ENCODE peak calls at places on chromosomes 16 and 17, in seven cellular contexts. V, Z, S, F, H, E and G are unnamed samples. For H3K36me3, the result is how much of the 10 kb centered on the place peaks cover.

GRCh38 chr17:6231465-6231864 is 161.3 kb downstream of the WSCD1 start:
- DNase-seq in V (no peak), Z (no peak), S (no peak), F (no peak), H (no peak), E (peak), G (peak)

GRCh38 chr17:10907370-10907769 is 69.5 kb upstream of the PIRT start:
- DNase-seq in V (no peak), Z (peak), S (no peak), F (no peak), H (no peak), E (no peak), G (no peak)

GRCh38 chr16:15610369-15610871 is 32.5 kb downstream of the MARF1 start:
- DNase-seq in V (no peak), Z (no peak), S (no peak), F (no peak), H (no peak), E (no peak), G (no peak)

GRCh38 chr17:47797797-47798196 is 23.8 kb downstream of the OSBPL7 start:
- DNase-seq in V (no peak), Z (no peak), S (no peak), F (no peak), H (no peak), E (no peak), G (no peak)

GRCh38 chr17:72517413-72518237 is 396.8 kb downstream of the SOX9 start:
- DNase-seq in V (no peak), Z (no peak), S (no peak), F (no peak), H (no peak), E (no peak), G (no peak)

GRCh38 chr16:19677403-19677802 is 40.6 kb downstream of the KNOP1 start:
- DNase-seq in V (no peak), Z (peak), S (no peak), F (no peak), H (no peak), E (no peak), G (no peak)

GRCh38 chr17:2562162-2562858 is 31.1 kb upstream of the PAFAH1B1 start:
- DNase-seq in V (no peak), Z (no peak), S (no peak), F (no peak), H (no peak), E (no peak), G (no peak)

GRCh38 chr17:9002610-9003354 is 18.5 kb upstream of the NTN1 start:
- DNase-seq in V (no peak), Z (no peak), S (no peak), F (no peak), H (no peak), E (peak), G (no peak)

GRCh38 chr17:66684256-66684655 is 150.7 kb upstream of the CACNG5 start:
- DNase-seq in V (no peak), Z (no peak), S (no peak), F (no peak), H (no peak), E (no peak), G (no peak)

GRCh38 chr16:71945616-71946015 is 50.3 kb downstream of the IST1 start:
- DNase-seq in V (no peak), Z (no peak), S (no peak), F (no peak), H (no peak), E (no peak), G (no peak)

GRCh38 chr17:79630821-79631639 is 20.2 kb upstream of the RBFOX3 start:
- DNase-seq in V (no peak), Z (peak), S (peak), F (no peak), H (no peak), E (no peak), G (no peak)

GRCh38 chr17:49582789-49583188 is 7.1 kb downstream of the NXPH3 start:
- DNase-seq in V (no peak), Z (no peak), S (no peak), F (no peak), H (no peak), E (no peak), G (peak)

GRCh38 chr17:65750678-65751077 is 189.2 kb upstream of the AXIN2 start:
- DNase-seq in V (peak), Z (peak), S (peak), F (peak), H (peak), E (no peak), G (peak)

GRCh38 chr17:31544186-31544585 is 152.7 kb downstream of the RAB11FIP4 start:
- DNase-seq in V (no peak), Z (no peak), S (no peak), F (no peak), H (no peak), E (peak), G (no peak)

GRCh38 chr16:67013823-67014640 is 14.9 kb upstream of the CBFB start:
- DNase-seq in V (peak), Z (peak), S (peak), F (peak), H (peak), E (peak), G (peak)

GRCh38 chr16:77905356-77905920 is 116.9 kb upstream of the CLEC3A start:
- DNase-seq in V (no peak), Z (no peak), S (no peak), F (no peak), H (no peak), E (no peak), G (no peak)

GRCh38 chr16:83231771-83232170 is 576.0 kb upstream of the HSBP1 start:
- DNase-seq in V (no peak), Z (no peak), S (no peak), F (no peak), H (no peak), E (no peak), G (no peak)

GRCh38 chr17:64920026-64920418 is 744 bp upstream of the LRRC37A3 start:
- DNase-seq in V (peak), Z (no peak), S (peak), F (peak), H (no peak), E (peak), G (no peak)

GRCh38 chr17:30947796-30948195 is 23.0 kb upstream of the RNF135 start:
- DNase-seq in V (no peak), Z (no peak), S (no peak), F (no peak), H (no peak), E (peak), G (no peak)

DNA sequence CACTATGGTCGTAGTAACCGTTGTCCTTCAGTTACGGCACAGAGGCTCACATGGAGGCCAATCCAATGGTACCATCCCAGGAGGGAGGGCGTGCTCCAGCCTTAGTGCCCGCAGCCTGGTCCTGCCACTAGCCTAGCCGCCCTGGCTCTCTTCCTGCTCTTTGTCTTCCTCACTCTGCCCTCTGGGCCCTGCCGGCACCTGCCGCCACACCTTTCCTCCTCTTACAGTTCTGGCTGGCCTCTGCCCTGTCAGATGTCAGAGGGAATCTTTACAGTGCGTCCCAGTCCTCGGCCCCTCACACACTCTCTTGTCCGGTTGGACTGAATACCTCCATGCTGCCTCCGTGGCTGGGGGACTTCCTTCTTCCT is 23.4 kb downstream of the GINS2 start:
- DNase-seq in V (no peak), Z (no peak), S (peak), F (no peak), H (no peak), E (no peak), G (no peak)
- H3K36me3 ChIP-seq in V (under half), Z (half or more), S (half or more), F (under half), H (under half), E (half or more), G (half or more)

DNA sequence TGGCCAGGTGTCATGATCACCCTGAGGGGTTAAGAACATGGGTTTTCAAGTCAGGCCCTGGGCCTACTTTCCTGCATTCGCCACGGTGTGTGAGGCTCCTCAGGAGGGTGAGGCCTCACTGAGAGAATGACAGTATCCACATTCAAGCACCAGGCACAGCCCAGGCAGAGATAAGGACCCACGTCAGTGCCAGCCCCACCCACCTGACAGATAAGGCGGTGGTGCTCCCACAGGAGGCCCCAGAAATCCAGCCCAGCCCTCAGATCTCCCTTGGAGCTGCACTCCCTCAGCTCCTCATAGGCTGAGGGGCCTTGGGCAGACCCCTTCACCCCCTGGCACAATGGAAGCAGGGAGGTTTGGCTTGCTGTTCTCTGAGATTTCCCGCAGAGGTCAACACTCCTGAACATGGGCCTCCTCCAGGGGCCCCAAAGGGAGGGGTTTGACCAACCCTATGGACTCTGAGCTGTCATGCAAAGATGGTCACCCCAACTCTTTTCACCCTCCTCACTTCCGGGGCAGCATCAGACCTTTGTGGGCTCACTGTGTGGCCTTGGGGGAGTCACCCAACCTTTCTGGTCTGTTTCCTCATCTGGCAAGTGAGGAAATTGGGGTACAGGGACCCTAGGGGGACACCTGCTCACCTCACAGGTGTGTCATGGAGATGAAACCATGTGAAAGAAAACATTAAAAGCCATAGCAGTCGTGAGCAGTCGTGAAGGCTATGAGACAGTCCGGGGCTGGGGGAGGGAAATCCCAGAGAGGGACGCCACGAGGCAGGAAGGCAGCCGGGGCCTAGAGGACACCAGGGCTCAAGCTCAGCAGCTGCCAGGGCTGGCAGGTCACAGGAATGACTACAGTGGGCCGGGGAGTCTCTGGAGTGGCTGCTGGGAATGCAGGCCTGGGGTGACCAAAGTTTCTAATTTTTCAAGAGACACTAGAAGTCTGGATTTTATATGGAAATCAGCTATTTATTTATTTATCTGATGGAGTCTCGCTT is 15.4 kb downstream of the PLLP start:
- DNase-seq in V (no peak), Z (peak), S (peak), F (no peak), H (no peak), E (no peak), G (peak)
- TF ChIP-seq POLR2A in V (no peak), Z (no peak), S (no peak), F (no peak), H (no peak), E (no peak), G (peak)

GRCh38 chr17:18256351-18256750 is 2.2 kb downstream of the FLII start:
- DNase-seq in V (no peak), Z (no peak), S (peak), F (no peak), H (no peak), E (no peak), G (no peak)
- H3K36me3 ChIP-seq in V (under half), Z (half or more), S (under half), F (under half), H (under half), E (half or more), G (half or more)

DNA sequence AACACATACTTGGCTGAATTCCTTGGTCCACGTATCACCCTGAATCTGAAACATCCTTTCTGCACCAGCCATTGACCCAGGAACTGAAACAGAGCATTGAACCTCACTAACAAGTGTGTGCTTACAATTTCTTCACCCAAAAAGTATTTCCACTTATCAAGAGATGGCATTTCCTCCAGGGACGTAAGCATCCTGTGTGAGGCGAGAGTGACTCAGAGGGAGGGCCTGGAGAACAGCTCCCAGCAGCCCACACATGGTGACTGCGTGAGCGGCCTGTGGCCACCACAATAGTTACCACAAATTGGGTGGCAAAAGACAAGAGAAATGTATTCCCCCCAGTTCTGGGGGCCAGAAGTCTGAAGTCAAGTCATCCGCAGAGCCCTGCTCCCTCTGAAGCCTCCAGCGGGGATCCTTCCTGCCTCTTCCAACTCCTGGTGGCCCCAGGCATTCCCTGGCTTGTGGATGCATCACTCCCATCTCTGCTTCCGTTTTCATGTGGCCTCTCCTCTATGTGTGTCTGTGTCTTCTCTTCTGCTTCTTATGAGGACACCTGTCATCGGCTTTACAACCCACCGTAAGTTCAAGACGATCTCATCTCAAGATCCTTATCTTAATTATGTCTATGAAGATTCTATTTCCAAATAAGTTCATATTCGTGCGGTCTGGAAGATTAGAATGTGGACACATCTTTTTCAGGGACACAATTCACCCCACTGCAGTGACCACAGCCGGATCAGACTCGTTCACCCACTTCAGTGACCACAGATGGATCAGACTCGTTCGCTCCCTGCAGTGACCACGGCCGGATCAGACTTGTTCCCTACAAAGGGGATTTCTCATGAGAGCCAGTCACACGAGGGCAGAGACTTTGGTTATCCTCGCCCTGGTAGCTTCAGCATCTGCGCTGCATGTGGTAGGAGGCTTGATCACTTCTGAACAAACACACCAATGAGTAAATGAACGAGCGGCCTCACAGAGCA is 122.6 kb upstream of the FOXF1 start:
- DNase-seq in V (no peak), Z (no peak), S (no peak), F (no peak), H (no peak), E (no peak), G (no peak)
- TF ChIP-seq POLR2A in V (no peak), Z (no peak), S (no peak), F (no peak), H (no peak), E (no peak), G (no peak)

DNA sequence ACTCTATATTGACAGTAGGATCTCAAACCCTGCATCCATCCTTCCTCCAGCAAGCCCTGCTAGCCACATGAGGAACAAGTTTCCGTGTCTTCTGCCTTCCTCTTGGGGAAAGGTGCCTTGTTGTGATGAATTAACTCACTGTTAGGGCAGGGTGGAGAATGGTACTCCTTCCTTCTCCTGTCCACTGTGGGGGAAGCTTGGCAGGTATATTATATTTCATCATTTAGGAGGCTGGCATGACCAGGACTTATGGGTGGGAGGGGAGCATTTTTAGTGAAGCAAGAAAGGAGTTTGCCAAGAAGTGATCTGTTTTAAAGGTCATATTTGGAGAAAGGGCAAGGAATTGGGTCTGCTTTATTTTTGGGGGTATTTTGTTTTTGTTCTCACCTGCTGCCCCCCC is 9.3 kb upstream of the CDC6 start:
- DNase-seq in V (no peak), Z (no peak), S (no peak), F (no peak), H (no peak), E (no peak), G (no peak)
- H3K36me3 ChIP-seq in V (under half), Z (half or more), S (half or more), F (under half), H (under half), E (half or more), G (half or more)

GRCh38 chr17:17798573-17799255 is 38.1 kb downstream of the SREBF1 start:
- DNase-seq in V (no peak), Z (no peak), S (no peak), F (no peak), H (no peak), E (no peak), G (no peak)

GRCh38 chr17:17801800-17802481 is 34.8 kb downstream of the SREBF1 start:
- DNase-seq in V (no peak), Z (no peak), S (no peak), F (no peak), H (no peak), E (no peak), G (no peak)

GRCh38 chr17:17798010-17798556 is 38.7 kb downstream of the SREBF1 start:
- DNase-seq in V (no peak), Z (no peak), S (no peak), F (no peak), H (no peak), E (no peak), G (no peak)

GRCh38 chr17:17797119-17797809 is 39.5 kb downstream of the SREBF1 start:
- DNase-seq in V (no peak), Z (no peak), S (no peak), F (no peak), H (no peak), E (no peak), G (no peak)

GRCh38 chr17:17800504-17801021 is 36.2 kb downstream of the SREBF1 start:
- DNase-seq in V (no peak), Z (no peak), S (no peak), F (no peak), H (no peak), E (no peak), G (no peak)
- TF ChIP-seq POLR2A in V (no peak), Z (no peak), S (no peak), F (no peak), H (no peak), E (no peak), G (no peak)

GRCh38 chr16:84561291-84561690 is 56.6 kb downstream of the COTL1 start:
- DNase-seq in V (no peak), Z (no peak), S (no peak), F (no peak), H (no peak), E (peak), G (no peak)

GRCh38 chr16:84563776-84564420 is 54.0 kb downstream of the COTL1 start:
- DNase-seq in V (no peak), Z (no peak), S (no peak), F (no peak), H (no peak), E (peak), G (no peak)

GRCh38 chr16:84560269-84560668 is 55.8 kb upstream of the MEAK7 start:
- DNase-seq in V (no peak), Z (no peak), S (peak), F (no peak), H (no peak), E (peak), G (no peak)

GRCh38 chr16:84563316-84563715 is 54.6 kb downstream of the COTL1 start:
- DNase-seq in V (no peak), Z (no peak), S (no peak), F (no peak), H (no peak), E (peak), G (no peak)

DNA sequence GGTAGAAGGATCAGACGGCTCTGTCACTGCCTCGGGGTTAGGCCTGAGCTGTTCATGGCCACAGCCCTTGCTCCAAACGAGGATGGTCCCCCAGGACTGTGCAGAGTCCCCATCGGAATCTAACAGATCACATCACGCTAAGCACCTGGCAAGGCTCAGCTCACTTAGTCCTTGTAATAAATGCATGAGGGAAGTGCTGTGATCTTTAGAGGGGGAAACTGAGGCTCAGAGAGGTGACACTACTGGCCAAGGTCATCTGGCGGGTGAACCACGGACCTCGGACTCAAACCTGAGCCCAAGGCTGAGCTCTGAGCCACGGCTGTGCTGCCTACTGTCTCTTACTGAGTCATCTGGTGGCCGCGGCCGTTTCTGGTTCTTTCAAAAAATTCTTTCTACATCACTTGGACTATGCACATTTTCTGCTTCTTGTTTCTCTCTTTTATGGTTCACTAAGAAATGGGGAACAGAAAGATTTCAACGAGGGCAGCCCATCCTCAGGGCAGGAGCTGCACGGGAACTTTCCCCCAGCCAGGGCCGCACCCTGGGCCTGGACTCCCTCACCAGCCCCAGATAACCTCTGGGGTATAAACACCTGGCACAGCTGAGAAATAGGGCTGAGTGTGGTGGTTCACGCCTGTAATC is 55.6 kb downstream of the COTL1 start:
- DNase-seq in V (no peak), Z (no peak), S (no peak), F (no peak), H (no peak), E (peak), G (no peak)
- H3K36me3 ChIP-seq in V (under half), Z (under half), S (under half), F (under half), H (under half), E (half or more), G (under half)

DNA sequence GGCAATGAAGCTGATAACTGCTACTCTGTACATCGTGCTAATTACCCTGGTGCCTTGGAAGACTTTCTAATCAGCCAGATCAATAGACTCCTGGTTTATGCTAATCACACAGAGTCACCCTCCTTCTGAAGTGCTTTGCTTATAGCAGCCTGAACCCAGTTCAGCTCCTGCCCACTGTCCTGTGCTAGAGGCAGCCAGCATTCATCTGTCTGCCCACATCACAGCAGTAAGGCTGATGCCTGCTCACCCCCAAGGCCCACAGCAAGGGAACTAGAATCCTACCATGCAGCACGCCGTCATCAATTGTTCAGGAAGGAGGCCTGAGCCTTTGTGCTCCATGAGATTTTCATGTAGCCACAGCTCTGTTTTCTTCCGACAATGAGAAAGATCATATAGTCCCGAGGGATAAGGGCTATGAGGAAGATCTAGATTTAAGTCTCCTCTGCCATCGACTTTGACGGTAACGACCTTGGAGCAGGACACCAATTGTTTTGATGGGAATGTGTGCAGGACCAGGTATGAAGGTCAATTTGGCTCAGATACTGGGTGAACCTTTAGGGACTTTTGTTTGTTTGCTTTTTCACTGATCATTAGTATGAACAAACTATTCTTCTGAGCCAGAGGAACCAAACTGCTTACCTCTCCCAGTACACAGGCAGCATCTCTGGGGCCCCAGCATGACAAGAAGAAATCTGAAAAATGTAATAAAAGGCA is 12.5 kb upstream of the LYRM9 start:
- DNase-seq in V (no peak), Z (no peak), S (no peak), F (no peak), H (no peak), E (no peak), G (no peak)
- TF ChIP-seq POLR2A in V (no peak), Z (no peak), S (no peak), F (no peak), H (no peak), E (no peak), G (no peak)